ENCODE peak calls at places on chromosomes 12 and 14, in five cellular contexts. E is HCT116, L is sigmoid colon, S is stomach, M is HL-60. F is an unnamed sample.
A peak's percentile ranks its signal among the peaks of the same experiment; 100 is the strongest.

GRCh38 chr14:96058606-96059200 is 19.5 kb downstream of the C14orf132 start:
- DNase-seq in E (no peak), L (no peak), S (peak; percentile 10), M (no peak), F (no peak)

GRCh38 chr14:56107615-56108014 is 10.6 kb upstream of the PELI2 start:
- DNase-seq in E (no peak), L (no peak), S (no peak), M (no peak), F (no peak)

GRCh38 chr12:102821149-102821548 is 95.9 kb downstream of the PAH start:
- DNase-seq in E (no peak), L (no peak), S (no peak), M (no peak), F (no peak)

GRCh38 chr12:28974890-28975289 is 174.2 kb upstream of the FAR2 start:
- DNase-seq in E (no peak), L (no peak), S (no peak), M (no peak), F (no peak)

GRCh38 chr12:110750784-110751461 is 8.2 kb upstream of the PPP1CC start:
- DNase-seq in E (no peak), L (peak; percentile 69), S (no peak), M (no peak), F (no peak)

GRCh38 chr14:93103392-93104080 is 12.2 kb downstream of the ITPK1 start:
- DNase-seq in E (no peak), L (no peak), S (peak; percentile 74), M (no peak), F (no peak)

GRCh38 chr14:76908834-76909233 is 82.6 kb downstream of the LRRC74A start:
- DNase-seq in E (no peak), L (no peak), S (no peak), M (no peak), F (no peak)

GRCh38 chr12:67592228-67593011 is 56.1 kb upstream of the DYRK2 start:
- DNase-seq in E (peak; percentile 18), L (no peak), S (no peak), M (no peak), F (peak; percentile 12)

GRCh38 chr12:27525373-27525772 is 1.4 kb downstream of the PPFIBP1 start:
- DNase-seq in E (no peak), L (peak; percentile 72), S (no peak), M (no peak), F (no peak)

GRCh38 chr12:1927051-1927680 is 8.7 kb upstream of the CACNA2D4 start:
- DNase-seq in E (no peak), L (peak; percentile 43), S (peak; percentile 17), M (no peak), F (no peak)

GRCh38 chr12:127964717-127965116 is 302.3 kb upstream of the TMEM132C start:
- DNase-seq in E (no peak), L (no peak), S (no peak), M (no peak), F (no peak)

GRCh38 chr12:120282229-120282628 is 9.5 kb downstream of the RNU4-2 start:
- DNase-seq in E (no peak), L (no peak), S (no peak), M (no peak), F (no peak)

DNA sequence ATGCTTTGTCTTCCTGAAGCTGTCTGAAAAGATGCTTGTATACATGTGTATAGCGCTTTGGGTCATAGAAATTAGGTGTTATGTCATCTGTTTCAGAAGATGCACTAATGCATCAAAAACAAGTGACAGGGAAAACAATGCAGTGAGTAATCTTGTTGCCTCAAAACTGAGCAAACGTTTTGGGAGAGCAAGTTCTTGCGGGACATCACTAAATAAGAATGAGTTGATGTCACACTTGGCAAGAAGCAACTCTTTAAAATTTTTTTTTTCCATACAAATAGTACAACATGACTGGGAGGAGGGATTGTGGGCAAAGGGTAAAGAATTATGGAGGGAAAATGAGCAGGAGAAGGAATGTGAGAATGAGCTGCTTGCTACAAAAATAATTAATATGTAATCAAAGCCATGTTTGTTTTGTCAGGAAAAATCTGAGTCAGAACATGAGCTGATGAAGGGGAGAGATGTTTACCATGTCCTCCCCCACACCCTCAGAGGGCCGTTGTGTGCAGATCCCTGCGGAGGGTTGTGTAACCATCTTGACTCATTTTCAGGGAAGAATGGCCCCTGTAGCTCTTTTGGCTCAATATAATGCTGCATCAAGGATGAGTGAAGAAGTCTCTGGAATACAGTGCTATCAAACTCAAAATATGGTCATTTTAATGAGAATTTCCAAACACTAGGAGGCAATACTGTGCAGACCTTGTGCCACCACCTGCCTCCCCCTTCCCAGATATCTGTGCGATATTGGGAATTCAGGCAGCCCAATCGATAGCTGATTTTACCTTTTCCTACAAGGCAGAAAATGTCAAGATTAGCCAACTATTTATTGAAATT is 41.4 kb downstream of the BORCS5 start:
- DNase-seq in E (no peak), L (peak; percentile 88), S (no peak), M (peak; percentile 40), F (no peak)
- TF ChIP-seq POLR2AphosphoS5 in E (no peak), L (peak; percentile 46), S (peak; percentile 61), M (no peak), F (no peak)

GRCh38 chr12:6452245-6452731 is 446 bp downstream of the TAPBPL start:
- DNase-seq in E (no peak), L (peak; percentile 79), S (peak; percentile 50), M (no peak), F (no peak)
- TF ChIP-seq POLR2AphosphoS5 in E (no peak), L (no peak), S (no peak), M (no peak), F (no peak)

DNA sequence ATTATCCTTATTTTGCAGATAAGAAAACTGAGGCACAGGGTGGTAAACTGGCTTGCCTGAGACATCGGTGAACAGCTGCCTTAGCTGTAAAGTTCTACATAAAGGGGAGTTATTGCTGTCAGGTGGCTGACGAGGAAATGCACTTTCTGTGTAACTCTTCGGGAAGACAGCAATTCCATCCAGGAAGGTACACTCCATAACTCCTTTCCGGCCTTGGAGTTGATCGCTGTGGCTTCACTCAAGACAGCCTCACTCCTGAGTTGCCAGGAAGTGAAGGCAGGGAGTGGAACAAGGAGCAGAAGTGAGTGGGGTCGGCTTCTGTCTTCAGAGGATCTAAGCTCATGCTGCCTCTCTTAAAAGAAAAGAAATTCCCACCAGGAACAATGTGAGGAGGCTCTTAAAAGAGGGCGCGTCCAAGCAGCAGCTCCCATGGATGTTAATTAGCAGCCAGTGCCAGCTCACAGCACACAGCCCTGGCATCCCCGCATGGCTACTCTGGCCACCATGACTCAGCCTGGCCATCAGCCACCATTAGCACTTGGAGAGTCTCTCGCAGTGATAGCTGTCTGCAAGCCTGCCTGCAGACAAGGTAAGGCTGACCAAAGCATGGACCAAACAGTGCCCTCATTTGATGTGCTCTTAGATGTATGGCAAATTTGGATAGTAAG is 60.3 kb downstream of the NUAK1 start:
- DNase-seq in E (no peak), L (peak; percentile 75), S (no peak), M (no peak), F (no peak)
- TF ChIP-seq POLR2AphosphoS5 in E (no peak), L (peak; percentile 40), S (no peak), M (no peak), F (no peak)

DNA sequence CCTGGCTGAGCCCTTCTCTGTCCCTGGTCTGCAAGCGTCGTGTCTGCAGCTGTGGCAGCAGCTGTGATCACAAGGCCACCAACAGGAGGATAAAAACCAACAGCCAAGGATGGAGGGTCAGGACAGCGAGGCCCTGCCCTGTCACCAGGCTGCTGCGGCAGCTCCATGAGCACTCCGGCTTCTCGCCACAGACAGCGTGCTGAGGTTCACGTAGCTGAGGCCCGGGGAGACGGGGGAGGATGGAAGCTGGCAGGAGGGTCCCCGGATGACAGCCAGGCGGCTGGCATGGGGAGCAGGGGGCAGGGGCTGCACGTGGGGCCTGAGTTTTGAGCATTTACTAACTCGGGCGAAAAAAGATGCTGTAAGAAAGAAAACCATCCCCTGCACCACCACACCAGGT is 5.4 kb downstream of the XRCC3 start:
- DNase-seq in E (no peak), L (no peak), S (no peak), M (no peak), F (no peak)
- TF ChIP-seq POLR2AphosphoS5 in E (peak; percentile 11), L (no peak), S (no peak), M (no peak), F (no peak)

GRCh38 chr12:56189918-56190694 is 823 bp upstream of the SMARCC2 start:
- DNase-seq in E (peak; percentile 90), L (peak; percentile 89), S (peak; percentile 86), M (peak; percentile 63), F (peak; percentile 62)
- TF ChIP-seq POLR2AphosphoS5 in E (no peak), L (peak; percentile 20), S (peak; percentile 54), M (peak; percentile 11), F (no peak)

GRCh38 chr14:70664698-70665447 is 23.2 kb downstream of the TTC9 start:
- DNase-seq in E (no peak), L (no peak), S (peak; percentile 51), M (no peak), F (no peak)

GRCh38 chr14:70663707-70664179 is 22.0 kb downstream of the TTC9 start:
- DNase-seq in E (no peak), L (no peak), S (no peak), M (no peak), F (no peak)

GRCh38 chr14:70662816-70663215 is 21.1 kb downstream of the TTC9 start:
- DNase-seq in E (no peak), L (no peak), S (no peak), M (no peak), F (no peak)

GRCh38 chr14:70665448-70666363 is 24.0 kb downstream of the TTC9 start:
- DNase-seq in E (peak; percentile 45), L (no peak), S (peak; percentile 91), M (no peak), F (no peak)

GRCh38 chr14:70666364-70666691 is 24.6 kb downstream of the TTC9 start:
- DNase-seq in E (no peak), L (no peak), S (no peak), M (no peak), F (no peak)
- TF ChIP-seq POLR2AphosphoS5 in E (no peak), L (no peak), S (no peak), M (no peak), F (no peak)

DNA sequence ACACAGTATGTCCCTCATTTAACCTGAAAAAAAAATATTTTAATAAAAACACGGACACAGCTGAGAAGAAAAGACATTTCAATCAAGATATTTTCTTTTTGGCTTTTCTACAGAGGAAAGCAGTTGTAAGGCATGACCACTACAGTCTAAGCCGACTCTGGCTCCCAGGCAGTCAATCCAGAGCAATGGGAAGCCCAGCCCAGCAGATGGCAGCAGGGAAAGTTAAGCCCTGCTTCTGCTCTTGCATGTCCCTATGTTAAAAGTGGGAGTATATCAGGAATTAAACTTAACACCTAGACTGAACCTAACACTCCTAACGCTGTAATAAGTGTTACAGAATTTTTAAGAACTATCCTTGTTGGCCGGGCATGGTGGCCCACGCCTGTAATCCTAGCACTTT is 19.5 kb upstream of the HAL start:
- DNase-seq in E (no peak), L (no peak), S (peak; percentile 32), M (no peak), F (no peak)
- TF ChIP-seq POLR2AphosphoS5 in E (no peak), L (no peak), S (no peak), M (no peak), F (no peak)